ENCODE peak calls at places on chromosomes 3 and 15, in six cellular contexts. E is right lobe of liver; J is CD8-positive, alpha-beta memory T cell; D is astrocyte; N is CD4-positive, CD25-positive, alpha-beta regulatory T cell; O is sigmoid colon. W is an unnamed sample.

GRCh38 chr3:124812291-124813265 is 74.6 kb downstream of the ITGB5 start:
- DNase-seq in N (no peak), J (no peak), D (peak; percentile 98), E (peak; percentile 90), O (peak; percentile 90), W (peak; percentile 99)

GRCh38 chr3:127484601-127485388 is 105.7 kb downstream of the TPRA1 start:
- DNase-seq in N (no peak), D (peak; percentile 8), E (no peak), J (no peak), O (peak; percentile 41), W (no peak)

GRCh38 chr3:59256233-59256632 is 206.4 kb upstream of the CFAP20DC start:
- DNase-seq in J (no peak), E (no peak), N (no peak), D (no peak), O (no peak), W (no peak)

GRCh38 chr15:22806156-22806555 is 19.7 kb downstream of the NIPA1 start:
- DNase-seq in E (no peak), O (no peak), N (no peak), D (no peak), J (no peak), W (no peak)

GRCh38 chr3:8320711-8321458 is 180.7 kb upstream of the LMCD1 start:
- DNase-seq in O (no peak), D (no peak), E (no peak), N (no peak), J (no peak), W (no peak)

GRCh38 chr3:178507507-178508442 is 28.5 kb upstream of the KCNMB2 start:
- DNase-seq in E (no peak), O (no peak), J (no peak), D (no peak), N (no peak), W (no peak)

GRCh38 chr15:92645731-92646130 is 9.8 kb downstream of the FAM174B start:
- DNase-seq in E (no peak), D (no peak), N (no peak), J (no peak), O (no peak), W (no peak)

GRCh38 chr3:174156200-174156599 is 702.9 kb upstream of the NAALADL2 start:
- DNase-seq in N (no peak), D (no peak), J (no peak), E (no peak), O (no peak), W (no peak)

GRCh38 chr3:2156244-2156847 is 57.7 kb downstream of the CNTN4 start:
- DNase-seq in E (no peak), D (no peak), O (no peak), N (no peak), J (no peak), W (no peak)

GRCh38 chr15:89129816-89130134 is 41.5 kb downstream of the ABHD2 start:
- DNase-seq in E (no peak), O (no peak), D (no peak), N (no peak), J (no peak), W (no peak)

GRCh38 chr3:123086110-123086642 is 19.4 kb downstream of the PDIA5 start:
- DNase-seq in O (no peak), D (no peak), E (no peak), N (no peak), J (no peak), W (no peak)

GRCh38 chr3:44430466-44430865 is 47.0 kb downstream of the ZNF445 start:
- DNase-seq in N (no peak), E (no peak), J (no peak), O (no peak), D (no peak), W (no peak)

GRCh38 chr3:37435572-37435971 is 261.2 kb upstream of the LRRFIP2 start:
- DNase-seq in N (no peak), D (no peak), J (no peak), E (no peak), O (no peak), W (no peak)

GRCh38 chr3:72329354-72329753 is 518.9 kb downstream of the SHQ1 start:
- DNase-seq in J (no peak), O (peak; percentile 77), N (no peak), E (no peak), D (no peak), W (no peak)

GRCh38 chr3:13452490-13453335 is 27.4 kb upstream of the HDAC11 start:
- DNase-seq in N (peak; percentile 77), O (no peak), J (peak; percentile 53), D (peak; percentile 30), E (peak; percentile 57), W (peak; percentile 11)

GRCh38 chr3:172354931-172355499 is 93.2 kb downstream of the GHSR start:
- DNase-seq in E (no peak), O (no peak), J (no peak), D (no peak), N (no peak), W (no peak)

GRCh38 chr15:92797168-92798052 is 102.7 kb upstream of the CHD2 start:
- DNase-seq in E (no peak), J (peak; percentile 50), O (no peak), D (peak; percentile 50), N (peak; percentile 87), W (no peak)

GRCh38 chr15:74631408-74631807 is 15.8 kb downstream of the CLK3 start:
- DNase-seq in D (no peak), N (no peak), J (no peak), E (no peak), O (no peak), W (no peak)

GRCh38 chr3:141373232-141373631 is 4.9 kb downstream of the ZBTB38 start:
- DNase-seq in O (no peak), E (no peak), D (no peak), N (no peak), J (no peak), W (no peak)

GRCh38 chr15:90686435-90687218 is 30.5 kb upstream of the BLM start:
- DNase-seq in N (peak; percentile 93), E (no peak), J (no peak), D (no peak), O (no peak), W (no peak)

GRCh38 chr15:68430471-68431036 is 1.4 kb downstream of the ITGA11 start:
- DNase-seq in J (no peak), O (no peak), D (no peak), E (no peak), N (no peak), W (no peak)

GRCh38 chr3:27454914-27455313 is 29.3 kb downstream of the SLC4A7 start:
- DNase-seq in E (no peak), D (no peak), J (no peak), O (no peak), N (peak; percentile 24), W (no peak)

GRCh38 chr15:67107014-67107812 is 41.8 kb downstream of the SMAD3 start:
- DNase-seq in J (no peak), N (no peak), D (peak; percentile 100), E (no peak), O (peak; percentile 92), W (peak; percentile 97)

GRCh38 chr15:46110755-46111154 is 475.9 kb downstream of the SQOR start:
- DNase-seq in N (no peak), E (no peak), O (no peak), J (no peak), D (no peak), W (no peak)

GRCh38 chr3:152043620-152044019 is 170.2 kb downstream of the SUCNR1 start:
- DNase-seq in O (no peak), N (no peak), D (peak; percentile 29), E (no peak), J (no peak), W (no peak)

GRCh38 chr3:115363071-115363470 is 216.0 kb upstream of the ZBTB20 start:
- DNase-seq in E (no peak), N (no peak), D (peak; percentile 44), J (no peak), O (no peak), W (no peak)

GRCh38 chr15:68739390-68740075 is 81.2 kb downstream of the ANP32A start:
- DNase-seq in E (no peak), O (peak; percentile 7), N (no peak), J (no peak), D (no peak), W (no peak)

GRCh38 chr15:68787609-68788264 is 33.0 kb downstream of the ANP32A start:
- DNase-seq in O (no peak), D (no peak), N (no peak), E (no peak), J (no peak), W (no peak)

GRCh38 chr3:42652251-42652610 is 1.3 kb upstream of the ZBTB47 start:
- DNase-seq in O (no peak), J (no peak), N (no peak), D (no peak), E (no peak), W (no peak)
- H3K4me3 ChIP-seq in O (peak overlapping the region; percentile 96), J (no peak overlapping the region), N (no peak overlapping the region), D (no peak overlapping the region), E (no peak overlapping the region), W (peak overlapping the region; percentile 90)

DNA sequence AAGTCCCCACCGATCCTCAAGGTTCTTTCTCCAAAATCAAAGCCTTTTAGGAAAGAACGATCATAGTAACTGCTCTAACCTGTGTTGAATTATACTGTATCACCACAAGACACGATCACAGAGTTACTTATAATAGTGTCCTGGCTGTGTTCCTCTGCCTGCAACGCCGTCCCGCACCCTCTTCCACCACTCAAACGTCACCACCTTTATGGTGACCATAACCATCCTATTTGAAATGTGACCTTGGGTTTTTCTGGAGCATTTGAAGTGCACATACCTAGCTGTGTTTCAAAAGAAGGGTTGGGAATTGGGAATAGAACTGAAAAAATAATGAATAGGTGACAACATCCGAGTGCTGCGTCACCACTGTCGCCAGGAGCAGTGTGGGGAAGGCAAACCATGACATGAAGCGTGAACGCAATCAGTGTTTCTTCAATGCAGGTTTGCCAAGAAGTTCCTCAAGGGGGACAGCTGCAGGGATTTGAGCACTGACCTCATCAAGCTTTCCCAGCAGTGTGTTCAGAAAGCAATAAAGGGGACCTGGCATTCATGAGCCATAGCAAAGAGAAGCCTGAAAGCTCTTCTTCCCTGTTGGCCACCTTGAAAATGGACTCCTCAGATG is 769 bp upstream of the SELENOS start:
- DNase-seq in E (no peak), J (no peak), O (no peak), D (no peak), N (no peak), W (peak; percentile 23)
- H3K4me3 ChIP-seq in E (no peak overlapping the region), J (peak overlapping the region; percentile 48), O (peak overlapping the region; percentile 89), D (peak overlapping the region; percentile 94), N (peak overlapping the region; percentile 68), W (peak overlapping the region; percentile 80)

DNA sequence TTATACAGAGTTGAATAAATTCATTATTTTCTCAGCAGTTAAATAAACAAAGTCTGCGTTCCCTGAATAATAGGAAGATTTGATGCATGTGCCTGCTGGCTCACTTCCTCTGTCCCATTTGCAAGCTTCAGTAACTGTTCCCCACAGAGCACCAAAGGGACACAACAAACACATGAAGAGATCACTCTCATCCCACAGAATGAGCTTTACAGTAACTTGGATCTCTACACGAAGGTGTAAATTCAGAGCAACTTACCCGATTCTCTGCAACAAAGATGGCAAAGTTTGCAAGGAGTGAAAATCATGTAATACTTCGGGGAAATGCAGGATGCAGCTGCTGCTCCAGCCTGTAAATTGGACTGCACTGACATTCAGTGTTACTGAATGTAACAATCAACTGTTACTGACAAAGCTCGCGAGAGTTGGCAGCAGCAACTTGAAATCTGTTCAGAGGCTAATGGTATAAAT is at the start of gene BCHE:
- DNase-seq in E (peak; percentile 57), N (no peak), O (peak; percentile 64), D (peak; percentile 60), J (no peak), W (peak; percentile 63)
- H3K4me3 ChIP-seq in E (peak within 1 kb of the TSS; percentile 18), N (no peak within 1 kb of the TSS), O (peak within 1 kb of the TSS; percentile 44), D (peak within 1 kb of the TSS; percentile 62), J (no peak within 1 kb of the TSS), W (peak within 1 kb of the TSS; percentile 54)

GRCh38 chr15:42456971-42457370 is 34.0 kb downstream of the ZNF106 start:
- DNase-seq in J (no peak), N (no peak), D (peak; percentile 4), E (no peak), O (no peak), W (peak; percentile 5)
- H3K4me3 ChIP-seq in J (no peak overlapping the region), N (no peak overlapping the region), D (no peak overlapping the region), E (no peak overlapping the region), O (peak overlapping the region; percentile 27), W (peak overlapping the region; percentile 38)

W was measured in skeletal muscle cell.